ENCODE peak calls at places on chromosome 20, in five cellular contexts. R, A, S, C and M are unnamed samples.

GRCh38 chr20:29079769-29080690 is 2177.4 kb upstream of the DEFB115 start:
- DNase-seq in R (no peak), A (no peak), S (no peak), C (no peak), M (no peak)

GRCh38 chr20:6886065-6886729 is 118.7 kb downstream of the BMP2 start:
- DNase-seq in R (no peak), A (peak; percentile 24), S (no peak), C (no peak), M (no peak)

GRCh38 chr20:58416832-58417231 is 27.8 kb downstream of the VAPB start:
- DNase-seq in R (no peak), A (no peak), S (no peak), C (no peak), M (no peak)

GRCh38 chr20:44287272-44288097 is 23.5 kb downstream of the FITM2 start:
- DNase-seq in R (no peak), A (no peak), S (no peak), C (no peak), M (no peak)

GRCh38 chr20:57425150-57426013 is 34.2 kb downstream of the RBM38 start:
- DNase-seq in R (no peak), A (no peak), S (peak; percentile 84), C (peak; percentile 56), M (no peak)

GRCh38 chr20:10475225-10475624 is 40.1 kb downstream of the SLX4IP start:
- DNase-seq in R (no peak), A (no peak), S (no peak), C (no peak), M (no peak)

GRCh38 chr20:16528078-16528477 is 45.2 kb downstream of the KIF16B start:
- DNase-seq in R (peak; percentile 81), A (no peak), S (no peak), C (no peak), M (no peak)

GRCh38 chr20:16271450-16271849 is 301.8 kb downstream of the KIF16B start:
- DNase-seq in R (no peak), A (no peak), S (no peak), C (no peak), M (no peak)

GRCh38 chr20:46078954-46079353 is 10.8 kb downstream of the NCOA5 start:
- DNase-seq in R (no peak), A (no peak), S (no peak), C (no peak), M (no peak)

GRCh38 chr20:54197621-54198604 is 10.0 kb upstream of the PFDN4 start:
- DNase-seq in R (no peak), A (peak; percentile 45), S (peak; percentile 21), C (no peak), M (no peak)

GRCh38 chr20:24164360-24164759 is 175.8 kb upstream of the GGTLC1 start:
- DNase-seq in R (no peak), A (peak; percentile 67), S (peak; percentile 7), C (peak; percentile 65), M (no peak)

GRCh38 chr20:24166127-24166389 is 177.5 kb upstream of the GGTLC1 start:
- DNase-seq in R (no peak), A (peak; percentile 45), S (no peak), C (no peak), M (no peak)

GRCh38 chr20:24163501-24163900 is 174.9 kb upstream of the GGTLC1 start:
- DNase-seq in R (no peak), A (no peak), S (no peak), C (no peak), M (no peak)

GRCh38 chr20:24166412-24166811 is 177.8 kb upstream of the GGTLC1 start:
- DNase-seq in R (no peak), A (no peak), S (no peak), C (no peak), M (no peak)

DNA sequence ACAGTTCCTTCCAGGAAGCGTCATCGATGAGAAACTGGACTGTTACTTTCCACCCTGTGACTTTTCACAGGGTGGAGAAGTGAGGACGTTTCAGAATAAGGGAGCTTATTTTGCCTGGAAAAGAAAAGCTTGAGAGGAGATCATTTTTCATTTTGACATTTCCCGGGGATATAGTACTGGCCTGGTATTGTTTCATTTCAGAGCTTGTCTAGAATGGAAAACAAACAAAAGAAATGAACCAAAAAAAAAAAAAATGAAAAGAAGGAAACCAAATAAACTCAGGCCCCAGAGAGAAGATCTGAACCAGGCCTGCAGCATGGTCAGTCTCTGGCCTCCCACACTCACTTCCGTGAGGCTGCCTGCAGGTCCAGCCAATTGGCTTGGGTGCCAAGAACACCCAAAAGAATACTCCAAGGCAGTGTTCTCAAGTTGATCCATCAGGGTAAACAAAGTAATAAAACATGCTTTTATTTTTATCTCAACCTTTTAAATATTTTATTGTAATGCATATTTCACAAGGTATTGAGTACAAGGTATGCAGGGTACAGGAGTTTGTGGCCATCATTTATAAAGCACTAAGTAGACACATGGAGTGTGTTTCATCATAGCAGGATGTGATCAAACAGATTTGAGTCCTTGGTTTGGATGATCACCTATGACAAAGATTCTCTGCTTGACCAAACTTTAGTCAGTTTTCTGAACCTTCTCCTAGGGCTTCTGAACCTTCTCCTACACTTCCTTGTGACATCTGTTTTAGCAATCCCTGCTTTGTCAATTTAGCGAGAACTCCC is 177.0 kb upstream of the GGTLC1 start:
- DNase-seq in R (no peak), A (no peak), S (no peak), C (no peak), M (no peak)
- H2AFZ ChIP-seq in R (no peak overlapping the region), A (peak overlapping the region; percentile 8), S (no peak overlapping the region), C (no peak overlapping the region), M (no peak overlapping the region)

GRCh38 chr20:8049321-8049720 is 29.8 kb upstream of the TMX4 start:
- DNase-seq in R (no peak), A (no peak), S (no peak), C (no peak), M (no peak)

GRCh38 chr20:8045946-8046345 is 26.4 kb upstream of the TMX4 start:
- DNase-seq in R (no peak), A (no peak), S (no peak), C (no peak), M (no peak)

DNA sequence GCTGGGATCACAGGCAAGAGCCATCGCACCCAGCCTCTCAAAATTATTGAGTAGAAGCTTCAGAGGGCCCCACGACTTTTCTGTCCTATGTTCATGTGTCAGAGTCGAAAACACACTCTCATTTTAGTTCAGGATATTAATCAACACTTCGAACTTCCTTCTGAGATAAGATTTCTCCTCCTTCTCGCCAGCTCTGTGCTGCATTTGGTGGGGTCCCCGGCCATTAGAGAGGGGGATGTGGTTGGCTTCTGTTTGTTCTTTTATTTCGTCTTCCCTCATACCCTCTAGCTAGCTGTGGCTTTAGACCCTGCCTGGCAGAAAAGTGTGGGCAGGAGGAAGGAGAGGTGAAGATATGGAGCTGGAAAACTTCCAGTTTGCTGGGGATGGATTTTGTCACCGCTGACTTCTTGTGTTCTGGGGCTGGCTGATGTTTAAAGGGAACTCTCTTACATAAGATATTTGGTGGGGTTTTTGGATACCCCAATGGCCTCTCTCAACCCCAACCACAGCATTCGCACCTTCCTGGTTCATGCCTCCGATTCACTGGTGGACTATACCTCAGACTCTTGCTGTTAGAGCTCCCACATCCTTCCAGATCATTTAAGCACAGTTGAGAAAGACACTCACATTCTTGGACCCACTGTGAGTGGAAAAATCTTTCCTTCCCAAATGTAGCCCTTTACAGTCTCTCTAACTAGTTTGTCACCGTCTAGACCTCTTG is 30.7 kb upstream of the TMX4 start:
- DNase-seq in R (no peak), A (no peak), S (no peak), C (no peak), M (no peak)
- H2AFZ ChIP-seq in R (no peak overlapping the region), A (no peak overlapping the region), S (no peak overlapping the region), C (no peak overlapping the region), M (no peak overlapping the region)

GRCh38 chr20:38894091-38894847 is 31.9 kb upstream of the FAM83D start:
- DNase-seq in R (no peak), A (peak; percentile 12), S (no peak), C (no peak), M (no peak)
- H2AFZ ChIP-seq in R (peak overlapping the region; percentile 74), A (no peak overlapping the region), S (no peak overlapping the region), C (no peak overlapping the region), M (no peak overlapping the region)

GRCh38 chr20:8097307-8097706 is 34.8 kb upstream of the PLCB1 start:
- DNase-seq in R (no peak), A (no peak), S (no peak), C (no peak), M (no peak)
- H2AFZ ChIP-seq in R (no peak overlapping the region), A (no peak overlapping the region), S (no peak overlapping the region), C (no peak overlapping the region), M (no peak overlapping the region)

DNA sequence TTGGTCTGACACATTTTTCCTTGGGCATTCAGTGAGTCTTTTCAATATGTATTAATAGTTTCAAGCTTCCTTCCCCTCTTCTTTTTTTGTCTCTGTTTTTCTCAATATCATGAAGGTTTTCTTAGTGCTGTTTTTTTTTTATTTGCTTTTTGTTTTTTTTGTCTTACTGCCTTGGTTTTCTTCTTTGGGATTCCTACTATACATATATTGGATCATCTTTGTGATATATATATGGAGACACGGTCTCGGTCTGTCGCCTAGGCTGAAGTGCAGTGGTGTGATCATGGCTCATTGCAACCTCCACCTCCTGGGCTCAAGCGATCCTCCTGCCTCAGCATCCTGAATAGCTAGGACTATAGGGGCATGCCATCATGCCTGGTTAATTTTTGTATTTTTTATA is 43.8 kb downstream of the NCOA3 start:
- DNase-seq in R (no peak), A (no peak), S (no peak), C (no peak), M (no peak)
- H2AFZ ChIP-seq in R (no peak overlapping the region), A (no peak overlapping the region), S (no peak overlapping the region), C (no peak overlapping the region), M (no peak overlapping the region)

GRCh38 chr20:25194333-25194972 is 1.1 kb upstream of the ENTPD6 start:
- DNase-seq in R (no peak), A (no peak), S (no peak), C (no peak), M (no peak)
- H2AFZ ChIP-seq in R (no peak overlapping the region), A (no peak overlapping the region), S (no peak overlapping the region), C (no peak overlapping the region), M (no peak overlapping the region)